ENCODE peak calls at places on chromosomes 4 and X, in eight cellular contexts. One of them, this sample, is unnamed.

GRCh38 chr4:38461342-38461741 is 202.7 kb upstream of the KLF3 start:
- DNase-seq in astrocyte of the spinal cord: no peak
- DNase-seq in MCF 10A: no peak
- DNase-seq in astrocyte: peak; percentile 9
- DNase-seq in CD8-positive, alpha-beta T cell: no peak
- DNase-seq in tibial nerve: no peak
- DNase-seq in choroid plexus epithelial cell: peak; percentile 8
- DNase-seq in upper lobe of right lung: no peak
- DNase-seq in this sample: no peak

GRCh38 chr4:159048166-159048886 is 54.6 kb upstream of the RAPGEF2 start:
- DNase-seq in astrocyte of the spinal cord: peak; percentile 72
- DNase-seq in MCF 10A: peak; percentile 76
- DNase-seq in astrocyte: peak; percentile 94
- DNase-seq in CD8-positive, alpha-beta T cell: no peak
- DNase-seq in tibial nerve: peak; percentile 45
- DNase-seq in choroid plexus epithelial cell: peak; percentile 81
- DNase-seq in upper lobe of right lung: peak; percentile 81
- DNase-seq in this sample: peak; percentile 86

GRCh38 chr4:129355529-129355928 is 259.6 kb downstream of the C4orf33 start:
- DNase-seq in astrocyte of the spinal cord: peak; percentile 52
- DNase-seq in MCF 10A: peak; percentile 40
- DNase-seq in astrocyte: peak; percentile 28
- DNase-seq in CD8-positive, alpha-beta T cell: no peak
- DNase-seq in tibial nerve: no peak
- DNase-seq in choroid plexus epithelial cell: peak; percentile 68
- DNase-seq in upper lobe of right lung: no peak
- DNase-seq in this sample: peak; percentile 4

GRCh38 chr4:88569944-88570455 is 22.3 kb upstream of the HERC3 start:
- DNase-seq in astrocyte of the spinal cord: no peak
- DNase-seq in MCF 10A: no peak
- DNase-seq in astrocyte: peak; percentile 12
- DNase-seq in CD8-positive, alpha-beta T cell: no peak
- DNase-seq in tibial nerve: no peak
- DNase-seq in choroid plexus epithelial cell: no peak
- DNase-seq in upper lobe of right lung: no peak
- DNase-seq in this sample: no peak

GRCh38 chr4:898869-899555 is 33.1 kb downstream of the GAK start:
- DNase-seq in astrocyte of the spinal cord: no peak
- DNase-seq in MCF 10A: no peak
- DNase-seq in astrocyte: no peak
- DNase-seq in CD8-positive, alpha-beta T cell: no peak
- DNase-seq in tibial nerve: no peak
- DNase-seq in choroid plexus epithelial cell: no peak
- DNase-seq in upper lobe of right lung: no peak
- DNase-seq in this sample: no peak

GRCh38 chrX:39811391-39811790 is 286.4 kb downstream of the BCOR start:
- DNase-seq in astrocyte of the spinal cord: no peak
- DNase-seq in MCF 10A: no peak
- DNase-seq in astrocyte: no peak
- DNase-seq in CD8-positive, alpha-beta T cell: no peak
- DNase-seq in tibial nerve: no peak
- DNase-seq in choroid plexus epithelial cell: no peak
- DNase-seq in upper lobe of right lung: no peak
- DNase-seq in this sample: no peak

GRCh38 chr4:8394125-8394524 is 46.4 kb downstream of the ACOX3 start:
- DNase-seq in astrocyte of the spinal cord: peak; percentile 68
- DNase-seq in MCF 10A: no peak
- DNase-seq in astrocyte: peak; percentile 68
- DNase-seq in CD8-positive, alpha-beta T cell: no peak
- DNase-seq in tibial nerve: peak; percentile 68
- DNase-seq in choroid plexus epithelial cell: peak; percentile 79
- DNase-seq in upper lobe of right lung: no peak
- DNase-seq in this sample: no peak

GRCh38 chr4:7524064-7524682 is 89.4 kb upstream of the PSAPL1 start:
- DNase-seq in astrocyte of the spinal cord: no peak
- DNase-seq in MCF 10A: no peak
- DNase-seq in astrocyte: no peak
- DNase-seq in CD8-positive, alpha-beta T cell: no peak
- DNase-seq in tibial nerve: no peak
- DNase-seq in choroid plexus epithelial cell: no peak
- DNase-seq in upper lobe of right lung: no peak
- DNase-seq in this sample: no peak

GRCh38 chrX:97547873-97548578 is 664.3 kb downstream of the RPA4 start:
- DNase-seq in astrocyte of the spinal cord: peak; percentile 45
- DNase-seq in MCF 10A: peak; percentile 29
- DNase-seq in astrocyte: peak; percentile 39
- DNase-seq in CD8-positive, alpha-beta T cell: no peak
- DNase-seq in tibial nerve: no peak
- DNase-seq in choroid plexus epithelial cell: peak; percentile 37
- DNase-seq in upper lobe of right lung: no peak
- DNase-seq in this sample: peak; percentile 52

GRCh38 chrX:1468250-1468772 is 15.6 kb upstream of the ASMTL start:
- DNase-seq in astrocyte of the spinal cord: peak; percentile 43
- DNase-seq in MCF 10A: peak; percentile 83
- DNase-seq in astrocyte: peak; percentile 35
- DNase-seq in CD8-positive, alpha-beta T cell: peak; percentile 79
- DNase-seq in tibial nerve: no peak
- DNase-seq in choroid plexus epithelial cell: peak; percentile 37
- DNase-seq in upper lobe of right lung: peak; percentile 49
- DNase-seq in this sample: no peak

GRCh38 chr4:77095101-77095826 is 19.5 kb upstream of the CCNI start:
- DNase-seq in astrocyte of the spinal cord: peak; percentile 63
- DNase-seq in MCF 10A: peak; percentile 70
- DNase-seq in astrocyte: no peak
- DNase-seq in CD8-positive, alpha-beta T cell: peak; percentile 79
- DNase-seq in tibial nerve: peak; percentile 76
- DNase-seq in choroid plexus epithelial cell: peak; percentile 77
- DNase-seq in upper lobe of right lung: peak; percentile 83
- DNase-seq in this sample: peak; percentile 72

GRCh38 chr4:169565606-169566351 is 46.6 kb downstream of the NEK1 start:
- DNase-seq in astrocyte of the spinal cord: no peak
- DNase-seq in MCF 10A: no peak
- DNase-seq in astrocyte: no peak
- DNase-seq in CD8-positive, alpha-beta T cell: no peak
- DNase-seq in tibial nerve: no peak
- DNase-seq in choroid plexus epithelial cell: peak; percentile 21
- DNase-seq in upper lobe of right lung: no peak
- DNase-seq in this sample: no peak

GRCh38 chr4:123699823-123700822 is 303.5 kb downstream of the SPRY1 start:
- DNase-seq in astrocyte of the spinal cord: peak; percentile 92
- DNase-seq in MCF 10A: peak; percentile 33
- DNase-seq in astrocyte: peak; percentile 98
- DNase-seq in CD8-positive, alpha-beta T cell: no peak
- DNase-seq in tibial nerve: no peak
- DNase-seq in choroid plexus epithelial cell: peak; percentile 95
- DNase-seq in upper lobe of right lung: no peak
- DNase-seq in this sample: peak; percentile 88

GRCh38 chrX:8591526-8591925 is 126.9 kb downstream of the VCX3B start:
- DNase-seq in astrocyte of the spinal cord: no peak
- DNase-seq in MCF 10A: no peak
- DNase-seq in astrocyte: no peak
- DNase-seq in CD8-positive, alpha-beta T cell: no peak
- DNase-seq in tibial nerve: no peak
- DNase-seq in choroid plexus epithelial cell: no peak
- DNase-seq in upper lobe of right lung: no peak
- DNase-seq in this sample: no peak

GRCh38 chr4:162265802-162266201 is 102.0 kb upstream of the FSTL5 start:
- DNase-seq in astrocyte of the spinal cord: no peak
- DNase-seq in MCF 10A: no peak
- DNase-seq in astrocyte: no peak
- DNase-seq in CD8-positive, alpha-beta T cell: no peak
- DNase-seq in tibial nerve: no peak
- DNase-seq in choroid plexus epithelial cell: no peak
- DNase-seq in upper lobe of right lung: no peak
- DNase-seq in this sample: no peak

GRCh38 chrX:74179071-74179470 is 124.9 kb upstream of the ZCCHC13 start:
- DNase-seq in astrocyte of the spinal cord: peak; percentile 58
- DNase-seq in MCF 10A: no peak
- DNase-seq in astrocyte: peak; percentile 66
- DNase-seq in CD8-positive, alpha-beta T cell: no peak
- DNase-seq in tibial nerve: no peak
- DNase-seq in choroid plexus epithelial cell: peak; percentile 53
- DNase-seq in upper lobe of right lung: no peak
- DNase-seq in this sample: no peak

GRCh38 chr4:186554890-186555827 is at the start of gene MTNR1A:
- DNase-seq in astrocyte of the spinal cord: peak; percentile 25
- DNase-seq in MCF 10A: no peak
- DNase-seq in astrocyte: peak; percentile 5
- DNase-seq in CD8-positive, alpha-beta T cell: no peak
- DNase-seq in tibial nerve: no peak
- DNase-seq in choroid plexus epithelial cell: peak; percentile 13
- DNase-seq in upper lobe of right lung: no peak
- DNase-seq in this sample: no peak

GRCh38 chrX:40573763-40574162 is 7.0 kb upstream of the ATP6AP2 start:
- DNase-seq in astrocyte of the spinal cord: no peak
- DNase-seq in MCF 10A: peak; percentile 39
- DNase-seq in astrocyte: no peak
- DNase-seq in CD8-positive, alpha-beta T cell: no peak
- DNase-seq in tibial nerve: no peak
- DNase-seq in choroid plexus epithelial cell: peak; percentile 44
- DNase-seq in upper lobe of right lung: no peak
- DNase-seq in this sample: peak; percentile 11

GRCh38 chrX:64204701-64205440 is 637 bp downstream of the AMER1 start:
- DNase-seq in astrocyte of the spinal cord: peak; percentile 30
- DNase-seq in MCF 10A: peak; percentile 34
- DNase-seq in astrocyte: peak; percentile 17
- DNase-seq in CD8-positive, alpha-beta T cell: peak; percentile 49
- DNase-seq in tibial nerve: peak; percentile 12
- DNase-seq in choroid plexus epithelial cell: peak; percentile 35
- DNase-seq in upper lobe of right lung: peak; percentile 69
- DNase-seq in this sample: no peak

GRCh38 chrX:15781964-15782711 is 8.1 kb upstream of the ZRSR2 start:
- DNase-seq in astrocyte of the spinal cord: no peak
- DNase-seq in MCF 10A: no peak
- DNase-seq in astrocyte: no peak
- DNase-seq in CD8-positive, alpha-beta T cell: no peak
- DNase-seq in tibial nerve: no peak
- DNase-seq in choroid plexus epithelial cell: no peak
- DNase-seq in upper lobe of right lung: no peak
- DNase-seq in this sample: no peak

GRCh38 chr4:114019276-114019971 is 40.0 kb upstream of the ARSJ start:
- DNase-seq in astrocyte of the spinal cord: no peak
- DNase-seq in MCF 10A: peak; percentile 48
- DNase-seq in astrocyte: peak; percentile 12
- DNase-seq in CD8-positive, alpha-beta T cell: no peak
- DNase-seq in tibial nerve: no peak
- DNase-seq in choroid plexus epithelial cell: peak; percentile 47
- DNase-seq in upper lobe of right lung: no peak
- DNase-seq in this sample: no peak

GRCh38 chrX:15755091-15755490 is 17.0 kb downstream of the CA5B start:
- DNase-seq in astrocyte of the spinal cord: no peak
- DNase-seq in MCF 10A: no peak
- DNase-seq in astrocyte: no peak
- DNase-seq in CD8-positive, alpha-beta T cell: no peak
- DNase-seq in tibial nerve: no peak
- DNase-seq in choroid plexus epithelial cell: no peak
- DNase-seq in upper lobe of right lung: no peak
- DNase-seq in this sample: no peak

DNA sequence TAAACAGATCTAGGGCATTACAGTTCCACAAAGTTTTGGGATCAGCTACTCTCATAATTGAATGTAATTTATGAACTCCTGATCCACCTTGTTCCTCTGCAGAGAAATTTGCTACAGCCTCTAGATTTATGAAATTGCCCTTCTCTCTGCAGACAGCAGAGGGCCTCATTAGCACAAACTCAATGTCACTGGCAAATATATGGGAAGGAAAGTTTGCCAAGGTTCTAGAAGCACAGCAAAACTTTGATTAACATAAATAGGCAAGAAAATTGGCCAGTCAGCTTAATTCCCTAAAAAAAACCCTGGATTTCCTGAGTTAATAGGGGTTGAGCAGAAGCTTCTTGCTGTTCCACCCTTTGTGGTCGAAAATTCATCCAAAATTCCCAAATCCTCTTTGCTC is 31.5 kb downstream of the PRPS1 start:
- DNase-seq in astrocyte of the spinal cord: peak; percentile 62
- DNase-seq in MCF 10A: peak; percentile 54
- DNase-seq in astrocyte: no peak
- DNase-seq in CD8-positive, alpha-beta T cell: no peak
- DNase-seq in tibial nerve: no peak
- DNase-seq in choroid plexus epithelial cell: peak; percentile 78
- DNase-seq in upper lobe of right lung: no peak
- DNase-seq in this sample: peak; percentile 33
- TF ChIP-seq CTCF in astrocyte of the spinal cord: peak; percentile 75
- TF ChIP-seq CTCF in MCF 10A: peak; percentile 63
- TF ChIP-seq CTCF in astrocyte: peak; percentile 61
- TF ChIP-seq CTCF in CD8-positive, alpha-beta T cell: peak; percentile 37
- TF ChIP-seq CTCF in tibial nerve: peak; percentile 61
- TF ChIP-seq CTCF in choroid plexus epithelial cell: peak; percentile 77
- TF ChIP-seq CTCF in upper lobe of right lung: peak; percentile 61
- TF ChIP-seq CTCF in this sample: peak; percentile 79

GRCh38 chr4:41179086-41179374 is 35.3 kb downstream of the APBB2 start:
- DNase-seq in astrocyte of the spinal cord: no peak
- DNase-seq in MCF 10A: no peak
- DNase-seq in astrocyte: no peak
- DNase-seq in CD8-positive, alpha-beta T cell: no peak
- DNase-seq in tibial nerve: no peak
- DNase-seq in choroid plexus epithelial cell: no peak
- DNase-seq in upper lobe of right lung: no peak
- DNase-seq in this sample: no peak
- TF ChIP-seq CTCF in astrocyte of the spinal cord: no peak
- TF ChIP-seq CTCF in MCF 10A: no peak
- TF ChIP-seq CTCF in astrocyte: no peak
- TF ChIP-seq CTCF in CD8-positive, alpha-beta T cell: no peak
- TF ChIP-seq CTCF in tibial nerve: no peak
- TF ChIP-seq CTCF in choroid plexus epithelial cell: no peak
- TF ChIP-seq CTCF in upper lobe of right lung: no peak
- TF ChIP-seq CTCF in this sample: no peak

DNA sequence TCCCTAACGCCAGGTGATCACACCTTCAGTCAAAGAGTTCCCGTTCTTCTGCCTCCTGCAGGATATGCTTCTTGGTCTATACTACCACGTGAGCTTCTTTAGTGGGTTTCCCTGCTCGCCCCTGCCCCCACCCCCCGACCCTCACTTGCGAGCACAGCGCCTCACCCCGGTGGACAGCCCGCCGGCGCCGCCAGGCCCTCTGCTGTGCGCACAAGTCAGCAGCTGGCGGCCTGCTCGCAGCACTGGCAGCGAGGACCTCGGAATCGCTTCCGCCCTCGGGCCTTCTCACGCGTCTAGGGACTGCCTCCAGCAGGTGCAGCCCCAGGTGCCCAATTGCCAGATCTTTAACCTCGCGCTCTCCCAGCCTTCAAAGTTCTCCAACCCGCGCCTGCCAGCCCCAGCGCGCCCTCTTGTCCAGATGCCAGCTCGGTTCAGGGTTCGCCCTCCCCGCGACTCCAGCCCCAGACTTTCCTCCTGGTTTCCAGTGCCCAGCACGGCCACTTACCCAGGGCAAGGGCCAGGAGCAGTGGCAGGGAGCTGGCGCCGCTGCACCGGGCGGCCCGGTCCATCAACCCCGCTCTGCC is 474 bp downstream of the BTC start:
- DNase-seq in astrocyte of the spinal cord: peak; percentile 24
- DNase-seq in MCF 10A: peak; percentile 59
- DNase-seq in astrocyte: no peak
- DNase-seq in CD8-positive, alpha-beta T cell: no peak
- DNase-seq in tibial nerve: no peak
- DNase-seq in choroid plexus epithelial cell: peak; percentile 22
- DNase-seq in upper lobe of right lung: peak; percentile 90
- DNase-seq in this sample: no peak
- TF ChIP-seq CTCF in astrocyte of the spinal cord: peak; percentile 55
- TF ChIP-seq CTCF in MCF 10A: peak; percentile 36
- TF ChIP-seq CTCF in astrocyte: peak; percentile 11
- TF ChIP-seq CTCF in CD8-positive, alpha-beta T cell: no peak
- TF ChIP-seq CTCF in tibial nerve: peak; percentile 10
- TF ChIP-seq CTCF in choroid plexus epithelial cell: peak; percentile 37
- TF ChIP-seq CTCF in upper lobe of right lung: peak; percentile 25
- TF ChIP-seq CTCF in this sample: peak; percentile 51

GRCh38 chr4:73538162-73538561 is 56.6 kb downstream of the AFM start:
- DNase-seq in astrocyte of the spinal cord: no peak
- DNase-seq in MCF 10A: no peak
- DNase-seq in astrocyte: no peak
- DNase-seq in CD8-positive, alpha-beta T cell: no peak
- DNase-seq in tibial nerve: no peak
- DNase-seq in choroid plexus epithelial cell: no peak
- DNase-seq in upper lobe of right lung: no peak
- DNase-seq in this sample: no peak
- TF ChIP-seq CTCF in astrocyte of the spinal cord: no peak
- TF ChIP-seq CTCF in MCF 10A: no peak
- TF ChIP-seq CTCF in astrocyte: no peak
- TF ChIP-seq CTCF in CD8-positive, alpha-beta T cell: no peak
- TF ChIP-seq CTCF in tibial nerve: no peak
- TF ChIP-seq CTCF in choroid plexus epithelial cell: no peak
- TF ChIP-seq CTCF in upper lobe of right lung: no peak
- TF ChIP-seq CTCF in this sample: no peak